ENCODE peak calls at places on chromosomes 12 and 14, in five cellular contexts. One of them, this sample, is unnamed. For H3K4me1 and H3K36me3, the result is how much of the 10 kb centered on the place peaks cover.

GRCh38 chr12:26878661-26879119 is 45.7 kb upstream of the ITPR2 start:
- DNase-seq in ovary: peak
- DNase-seq in CD4-positive, alpha-beta memory T cell: no peak
- DNase-seq in heart left ventricle: peak
- DNase-seq in tibial nerve: peak
- DNase-seq in this sample: no peak

GRCh38 chr12:69898236-69898635 is 73.2 kb downstream of the MYRFL start:
- DNase-seq in ovary: no peak
- DNase-seq in CD4-positive, alpha-beta memory T cell: no peak
- DNase-seq in heart left ventricle: no peak
- DNase-seq in tibial nerve: no peak
- DNase-seq in this sample: no peak

GRCh38 chr12:115444336-115444735 is 760.4 kb upstream of the TBX3 start:
- DNase-seq in ovary: no peak
- DNase-seq in CD4-positive, alpha-beta memory T cell: no peak
- DNase-seq in heart left ventricle: no peak
- DNase-seq in tibial nerve: no peak
- DNase-seq in this sample: no peak

GRCh38 chr12:10272466-10272865 is 35.2 kb upstream of the KLRD1 start:
- DNase-seq in ovary: no peak
- DNase-seq in CD4-positive, alpha-beta memory T cell: no peak
- DNase-seq in heart left ventricle: no peak
- DNase-seq in tibial nerve: no peak
- DNase-seq in this sample: no peak

GRCh38 chr12:113305281-113305856 is 29.5 kb downstream of the SLC8B1 start:
- DNase-seq in ovary: no peak
- DNase-seq in CD4-positive, alpha-beta memory T cell: no peak
- DNase-seq in heart left ventricle: no peak
- DNase-seq in tibial nerve: no peak
- DNase-seq in this sample: no peak

GRCh38 chr14:39264558-39264957 is 30.8 kb downstream of the MIA2 start:
- DNase-seq in ovary: no peak
- DNase-seq in CD4-positive, alpha-beta memory T cell: no peak
- DNase-seq in heart left ventricle: no peak
- DNase-seq in tibial nerve: no peak
- DNase-seq in this sample: no peak

GRCh38 chr14:33782923-33783322 is 168.0 kb downstream of the EGLN3 start:
- DNase-seq in ovary: no peak
- DNase-seq in CD4-positive, alpha-beta memory T cell: no peak
- DNase-seq in heart left ventricle: no peak
- DNase-seq in tibial nerve: no peak
- DNase-seq in this sample: no peak

GRCh38 chr12:120978296-120979219 is at the start of gene HNF1A:
- DNase-seq in ovary: no peak
- DNase-seq in CD4-positive, alpha-beta memory T cell: no peak
- DNase-seq in heart left ventricle: no peak
- DNase-seq in tibial nerve: no peak
- DNase-seq in this sample: no peak

GRCh38 chr14:74670726-74671125 is 42.2 kb downstream of the AREL1 start:
- DNase-seq in ovary: no peak
- DNase-seq in CD4-positive, alpha-beta memory T cell: no peak
- DNase-seq in heart left ventricle: no peak
- DNase-seq in tibial nerve: no peak
- DNase-seq in this sample: no peak

GRCh38 chr14:36805116-36805515 is 143.5 kb downstream of the PAX9 start:
- DNase-seq in ovary: no peak
- DNase-seq in CD4-positive, alpha-beta memory T cell: no peak
- DNase-seq in heart left ventricle: no peak
- DNase-seq in tibial nerve: no peak
- DNase-seq in this sample: no peak

GRCh38 chr14:70934502-70935134 is 27.4 kb downstream of the PCNX1 start:
- DNase-seq in ovary: no peak
- DNase-seq in CD4-positive, alpha-beta memory T cell: peak
- DNase-seq in heart left ventricle: no peak
- DNase-seq in tibial nerve: no peak
- DNase-seq in this sample: no peak

GRCh38 chr14:50947446-50947845 is 3.2 kb upstream of the PYGL start:
- DNase-seq in ovary: no peak
- DNase-seq in CD4-positive, alpha-beta memory T cell: no peak
- DNase-seq in heart left ventricle: no peak
- DNase-seq in tibial nerve: no peak
- DNase-seq in this sample: no peak

GRCh38 chr14:66405158-66405557 is 81.0 kb upstream of the CCDC196 start:
- DNase-seq in ovary: no peak
- DNase-seq in CD4-positive, alpha-beta memory T cell: no peak
- DNase-seq in heart left ventricle: no peak
- DNase-seq in tibial nerve: no peak
- DNase-seq in this sample: no peak

GRCh38 chr14:49972840-49973239 is 80.0 kb downstream of the ARF6 start:
- DNase-seq in ovary: peak
- DNase-seq in CD4-positive, alpha-beta memory T cell: peak
- DNase-seq in heart left ventricle: no peak
- DNase-seq in tibial nerve: peak
- DNase-seq in this sample: no peak

GRCh38 chr12:52204095-52204930 is 12.5 kb upstream of the KRT80 start:
- DNase-seq in ovary: no peak
- DNase-seq in CD4-positive, alpha-beta memory T cell: no peak
- DNase-seq in heart left ventricle: peak
- DNase-seq in tibial nerve: no peak
- DNase-seq in this sample: no peak

GRCh38 chr12:54277823-54278276 is 2.1 kb downstream of the CBX5 start:
- DNase-seq in ovary: no peak
- DNase-seq in CD4-positive, alpha-beta memory T cell: no peak
- DNase-seq in heart left ventricle: no peak
- DNase-seq in tibial nerve: no peak
- DNase-seq in this sample: no peak

GRCh38 chr12:29970501-29970900 is 186.8 kb upstream of the TMTC1 start:
- DNase-seq in ovary: no peak
- DNase-seq in CD4-positive, alpha-beta memory T cell: no peak
- DNase-seq in heart left ventricle: no peak
- DNase-seq in tibial nerve: no peak
- DNase-seq in this sample: no peak

GRCh38 chr14:37870947-37871346 is 275.5 kb downstream of the TTC6 start:
- DNase-seq in ovary: no peak
- DNase-seq in CD4-positive, alpha-beta memory T cell: no peak
- DNase-seq in heart left ventricle: no peak
- DNase-seq in tibial nerve: no peak
- DNase-seq in this sample: no peak

GRCh38 chr14:74834682-74835392 is 41.1 kb downstream of the PROX2 start:
- DNase-seq in ovary: no peak
- DNase-seq in CD4-positive, alpha-beta memory T cell: no peak
- DNase-seq in heart left ventricle: no peak
- DNase-seq in tibial nerve: no peak
- DNase-seq in this sample: no peak

GRCh38 chr12:88393017-88393767 is 187.1 kb downstream of the KITLG start:
- DNase-seq in ovary: no peak
- DNase-seq in CD4-positive, alpha-beta memory T cell: no peak
- DNase-seq in heart left ventricle: no peak
- DNase-seq in tibial nerve: no peak
- DNase-seq in this sample: peak

GRCh38 chr14:99574099-99574880 is 29.7 kb downstream of the CCDC85C start:
- DNase-seq in ovary: peak
- DNase-seq in CD4-positive, alpha-beta memory T cell: no peak
- DNase-seq in heart left ventricle: no peak
- DNase-seq in tibial nerve: no peak
- DNase-seq in this sample: peak

GRCh38 chr12:1890810-1891209 is 27.6 kb downstream of the CACNA2D4 start:
- DNase-seq in ovary: no peak
- DNase-seq in CD4-positive, alpha-beta memory T cell: no peak
- DNase-seq in heart left ventricle: no peak
- DNase-seq in tibial nerve: no peak
- DNase-seq in this sample: no peak

GRCh38 chr12:8913702-8914032 is 642 bp upstream of the PHC1 start:
- DNase-seq in ovary: no peak
- DNase-seq in CD4-positive, alpha-beta memory T cell: no peak
- DNase-seq in heart left ventricle: no peak
- DNase-seq in tibial nerve: no peak
- DNase-seq in this sample: no peak

GRCh38 chr12:14284189-14284722 is 81.2 kb upstream of the ATF7IP start:
- DNase-seq in ovary: peak
- DNase-seq in CD4-positive, alpha-beta memory T cell: no peak
- DNase-seq in heart left ventricle: no peak
- DNase-seq in tibial nerve: no peak
- DNase-seq in this sample: no peak

GRCh38 chr14:95233702-95234241 is 76.4 kb upstream of the DICER1 start:
- DNase-seq in ovary: no peak
- DNase-seq in CD4-positive, alpha-beta memory T cell: no peak
- DNase-seq in heart left ventricle: peak
- DNase-seq in tibial nerve: peak
- DNase-seq in this sample: no peak

GRCh38 chr12:53518381-53518780 is 11.1 kb upstream of the NPFF start:
- DNase-seq in ovary: no peak
- DNase-seq in CD4-positive, alpha-beta memory T cell: no peak
- DNase-seq in heart left ventricle: no peak
- DNase-seq in tibial nerve: no peak
- DNase-seq in this sample: no peak

GRCh38 chr12:15648564-15648963 is 140.6 kb downstream of the EPS8 start:
- DNase-seq in ovary: no peak
- DNase-seq in CD4-positive, alpha-beta memory T cell: no peak
- DNase-seq in heart left ventricle: no peak
- DNase-seq in tibial nerve: no peak
- DNase-seq in this sample: no peak

GRCh38 chr12:1660304-1661187 is 30.3 kb upstream of the ADIPOR2 start:
- DNase-seq in ovary: peak
- DNase-seq in CD4-positive, alpha-beta memory T cell: peak
- DNase-seq in heart left ventricle: no peak
- DNase-seq in tibial nerve: peak
- DNase-seq in this sample: no peak

GRCh38 chr12:27385756-27386155 is 53.1 kb downstream of the BMAL2 start:
- DNase-seq in ovary: no peak
- DNase-seq in CD4-positive, alpha-beta memory T cell: no peak
- DNase-seq in heart left ventricle: no peak
- DNase-seq in tibial nerve: no peak
- DNase-seq in this sample: no peak

GRCh38 chr12:92028039-92028709 is 117.5 kb downstream of the BTG1 start:
- DNase-seq in ovary: no peak
- DNase-seq in CD4-positive, alpha-beta memory T cell: no peak
- DNase-seq in heart left ventricle: no peak
- DNase-seq in tibial nerve: no peak
- DNase-seq in this sample: no peak

GRCh38 chr14:71086571-71086970 is 179.3 kb downstream of the PCNX1 start:
- DNase-seq in ovary: no peak
- DNase-seq in CD4-positive, alpha-beta memory T cell: no peak
- DNase-seq in heart left ventricle: no peak
- DNase-seq in tibial nerve: no peak
- DNase-seq in this sample: no peak

GRCh38 chr12:62832528-62832927 is 102.4 kb downstream of the PPM1H start:
- DNase-seq in ovary: no peak
- DNase-seq in CD4-positive, alpha-beta memory T cell: no peak
- DNase-seq in heart left ventricle: no peak
- DNase-seq in tibial nerve: no peak
- DNase-seq in this sample: no peak

GRCh38 chr12:67813509-67813908 is 165.0 kb downstream of the DYRK2 start:
- DNase-seq in ovary: no peak
- DNase-seq in CD4-positive, alpha-beta memory T cell: no peak
- DNase-seq in heart left ventricle: no peak
- DNase-seq in tibial nerve: no peak
- DNase-seq in this sample: no peak

DNA sequence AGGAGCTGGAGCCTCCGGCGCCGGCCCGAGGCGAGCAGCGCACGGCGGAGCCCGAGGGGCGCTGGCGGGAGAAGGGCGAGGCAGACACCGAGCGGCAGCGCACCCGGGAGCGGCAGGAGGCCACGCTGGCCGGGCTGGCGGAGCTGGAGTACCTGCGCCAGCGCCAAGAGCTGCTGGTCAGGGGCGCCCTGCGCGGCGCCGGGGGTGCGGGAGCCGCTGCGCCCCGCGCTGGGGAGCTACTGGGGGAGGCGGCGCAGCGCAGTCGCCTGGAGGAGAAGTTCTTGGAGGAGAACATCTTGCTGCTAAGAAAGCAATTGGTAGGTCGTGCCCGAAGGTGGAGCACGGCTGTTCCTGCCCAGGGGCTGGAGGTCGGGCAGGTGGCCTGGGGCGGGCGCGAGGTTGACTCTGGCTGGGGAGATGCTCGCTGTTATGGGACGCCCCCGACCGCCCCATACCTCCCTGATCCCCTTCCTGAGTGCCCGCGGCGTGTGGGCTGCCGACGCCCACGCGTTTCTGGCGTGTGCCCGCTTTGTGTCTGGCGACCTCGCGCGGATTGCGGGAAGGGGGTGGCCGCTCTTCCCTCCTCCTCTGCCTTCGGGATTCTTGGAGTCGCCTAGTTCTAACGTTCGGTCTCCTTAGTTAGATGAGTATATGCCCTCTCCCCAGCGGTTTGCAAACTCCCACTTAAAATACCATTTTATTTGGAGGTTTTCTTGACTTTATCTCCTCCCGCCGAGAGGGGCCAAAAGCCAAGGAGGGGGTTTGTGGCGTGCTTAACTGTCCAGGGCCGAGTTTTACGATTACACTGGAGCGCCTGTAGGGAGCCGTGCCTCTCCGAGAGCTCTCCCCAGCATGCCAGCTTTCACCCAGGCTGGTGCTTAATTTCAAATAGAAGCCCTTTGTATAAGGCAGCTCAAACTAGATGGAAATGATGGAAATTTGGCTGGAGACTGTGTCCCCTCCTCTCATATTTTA is 756 bp downstream of the DACT1 start:
- DNase-seq in ovary: peak
- DNase-seq in CD4-positive, alpha-beta memory T cell: no peak
- DNase-seq in heart left ventricle: peak
- DNase-seq in tibial nerve: no peak
- DNase-seq in this sample: no peak
- H3K4me1 ChIP-seq in ovary: under half
- H3K4me1 ChIP-seq in CD4-positive, alpha-beta memory T cell: under half
- H3K4me1 ChIP-seq in heart left ventricle: under half
- H3K4me1 ChIP-seq in tibial nerve: under half
- H3K4me1 ChIP-seq in this sample: under half

GRCh38 chr12:123942277-123942653 is 30.4 kb downstream of the CCDC92 start:
- DNase-seq in ovary: no peak
- DNase-seq in CD4-positive, alpha-beta memory T cell: no peak
- DNase-seq in heart left ventricle: no peak
- DNase-seq in tibial nerve: no peak
- DNase-seq in this sample: no peak
- H3K36me3 ChIP-seq in ovary: under half
- H3K36me3 ChIP-seq in CD4-positive, alpha-beta memory T cell: under half
- H3K36me3 ChIP-seq in heart left ventricle: under half
- H3K36me3 ChIP-seq in tibial nerve: under half
- H3K36me3 ChIP-seq in this sample: under half

GRCh38 chr12:23670684-23671083 is 278.8 kb downstream of the SOX5 start:
- DNase-seq in ovary: no peak
- DNase-seq in CD4-positive, alpha-beta memory T cell: no peak
- DNase-seq in heart left ventricle: no peak
- DNase-seq in tibial nerve: no peak
- DNase-seq in this sample: no peak
- H3K27ac ChIP-seq in ovary: no peak
- H3K27ac ChIP-seq in CD4-positive, alpha-beta memory T cell: no peak
- H3K27ac ChIP-seq in heart left ventricle: no peak
- H3K27ac ChIP-seq in tibial nerve: no peak
- H3K27ac ChIP-seq in this sample: no peak

DNA sequence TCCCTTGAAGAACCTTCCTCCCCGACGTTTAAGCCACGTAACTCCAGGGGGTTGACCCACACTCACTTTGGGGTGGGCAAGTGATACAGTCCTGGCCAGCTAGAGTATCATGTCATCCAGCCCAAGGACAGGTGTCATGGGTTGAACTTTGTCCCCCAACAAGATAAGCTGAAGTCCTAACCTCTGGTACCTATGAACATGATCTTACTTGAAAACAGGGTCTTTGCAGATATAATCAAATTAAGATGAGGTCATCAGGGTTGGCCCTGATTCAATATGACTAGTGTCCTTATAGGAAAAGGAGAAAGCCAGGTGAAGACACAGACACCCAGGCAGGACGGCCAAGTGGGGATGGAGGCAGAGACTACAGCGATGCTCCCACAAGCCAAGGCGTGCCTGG is 68.5 kb downstream of the ITPK1 start:
- DNase-seq in ovary: no peak
- DNase-seq in CD4-positive, alpha-beta memory T cell: no peak
- DNase-seq in heart left ventricle: no peak
- DNase-seq in tibial nerve: no peak
- DNase-seq in this sample: no peak
- H3K4me1 ChIP-seq in ovary: under half
- H3K4me1 ChIP-seq in CD4-positive, alpha-beta memory T cell: under half
- H3K4me1 ChIP-seq in heart left ventricle: half or more
- H3K4me1 ChIP-seq in tibial nerve: under half
- H3K4me1 ChIP-seq in this sample: under half

This sample was measured in iPS DF 6.9.